ENCODE peak calls at places on chromosomes 16 and 17, in five cellular contexts. A, L, J, F and H are unnamed samples.

GRCh38 chr16:55822280-55822810 is 10.6 kb downstream of the CES1 start:
- DNase-seq in L (no peak), J (no peak), A (no peak), F (no peak), H (no peak)

GRCh38 chr17:74760404-74761105 is 12.1 kb downstream of the NHERF1 start:
- DNase-seq in A (peak), J (no peak), F (no peak), L (no peak), H (no peak)

GRCh38 chr17:50841949-50842354 is 6.6 kb downstream of the WFIKKN2 start:
- DNase-seq in J (peak), L (peak), F (no peak), A (peak), H (peak)

GRCh38 chr17:48767263-48767774 is 38.8 kb upstream of the HOXB13 start:
- DNase-seq in L (peak), A (no peak), J (no peak), F (no peak), H (no peak)

GRCh38 chr16:89957214-89957785 is 8.7 kb downstream of the DEF8 start:
- DNase-seq in F (no peak), L (no peak), J (no peak), A (no peak), H (no peak)

GRCh38 chr16:74990832-74991231 is 5.9 kb upstream of the WDR59 start:
- DNase-seq in J (peak), F (no peak), A (no peak), L (no peak), H (no peak)

GRCh38 chr17:10031102-10031501 is 126.0 kb upstream of the RCVRN start:
- DNase-seq in J (no peak), A (no peak), F (no peak), L (no peak), H (no peak)

GRCh38 chr17:50177983-50178834 is 12.4 kb downstream of the SGCA start:
- DNase-seq in J (peak), F (no peak), A (peak), L (peak), H (peak)

GRCh38 chr17:75876190-75876937 is 2.0 kb downstream of the TRIM47 start:
- DNase-seq in J (peak), F (no peak), L (peak), A (peak), H (peak)

GRCh38 chr17:60039509-60040442 is 38.9 kb downstream of the HEATR6 start:
- DNase-seq in F (no peak), J (no peak), L (no peak), A (no peak), H (no peak)

GRCh38 chr16:58938856-58939255 is 204.7 kb upstream of the GOT2 start:
- DNase-seq in A (no peak), J (no peak), F (no peak), L (no peak), H (no peak)

GRCh38 chr17:55726440-55726839 is 3.8 kb upstream of the TMEM100 start:
- DNase-seq in L (peak), F (no peak), A (peak), J (no peak), H (no peak)

GRCh38 chr17:73064084-73064938 is 28.2 kb downstream of the SLC39A11 start:
- DNase-seq in F (no peak), A (no peak), J (no peak), L (no peak), H (no peak)

GRCh38 chr16:78503501-78504110 is 404.2 kb downstream of the WWOX start:
- DNase-seq in F (no peak), L (peak), J (no peak), A (peak), H (no peak)

GRCh38 chr17:67151717-67152116 is 93.3 kb downstream of the HELZ start:
- DNase-seq in J (no peak), F (no peak), A (peak), L (peak), H (no peak)

GRCh38 chr17:44911133-44912001 is 3.9 kb downstream of the GFAP start:
- DNase-seq in F (no peak), L (peak), A (no peak), J (peak), H (peak)

GRCh38 chr16:17348042-17348783 is 122.5 kb downstream of the XYLT1 start:
- DNase-seq in J (no peak), F (no peak), L (no peak), A (no peak), H (no peak)

GRCh38 chr16:17347624-17348023 is 123.1 kb downstream of the XYLT1 start:
- DNase-seq in J (no peak), A (no peak), F (no peak), L (no peak), H (no peak)

GRCh38 chr16:17345043-17345442 is 125.7 kb downstream of the XYLT1 start:
- DNase-seq in F (no peak), L (no peak), J (no peak), A (no peak), H (no peak)

GRCh38 chr16:17346774-17347569 is 123.8 kb downstream of the XYLT1 start:
- DNase-seq in L (no peak), A (no peak), F (no peak), J (no peak), H (no peak)

GRCh38 chr16:17346441-17346773 is 124.4 kb downstream of the XYLT1 start:
- DNase-seq in F (no peak), A (no peak), J (no peak), L (no peak), H (no peak)
- H3K27ac ChIP-seq in F (peak), A (no peak), J (no peak), L (no peak), H (no peak)

GRCh38 chr17:29197516-29198272 is 17.5 kb upstream of the MYO18A start:
- DNase-seq in L (no peak), F (no peak), J (no peak), A (no peak), H (no peak)
- H3K27ac ChIP-seq in L (no peak), F (no peak), J (no peak), A (no peak), H (no peak)

GRCh38 chr16:69619514-69619913 is 53.7 kb downstream of the NFAT5 start:
- DNase-seq in J (no peak), A (no peak), F (no peak), L (no peak), H (no peak)
- H3K27ac ChIP-seq in J (no peak), A (no peak), F (peak), L (no peak), H (no peak)

DNA sequence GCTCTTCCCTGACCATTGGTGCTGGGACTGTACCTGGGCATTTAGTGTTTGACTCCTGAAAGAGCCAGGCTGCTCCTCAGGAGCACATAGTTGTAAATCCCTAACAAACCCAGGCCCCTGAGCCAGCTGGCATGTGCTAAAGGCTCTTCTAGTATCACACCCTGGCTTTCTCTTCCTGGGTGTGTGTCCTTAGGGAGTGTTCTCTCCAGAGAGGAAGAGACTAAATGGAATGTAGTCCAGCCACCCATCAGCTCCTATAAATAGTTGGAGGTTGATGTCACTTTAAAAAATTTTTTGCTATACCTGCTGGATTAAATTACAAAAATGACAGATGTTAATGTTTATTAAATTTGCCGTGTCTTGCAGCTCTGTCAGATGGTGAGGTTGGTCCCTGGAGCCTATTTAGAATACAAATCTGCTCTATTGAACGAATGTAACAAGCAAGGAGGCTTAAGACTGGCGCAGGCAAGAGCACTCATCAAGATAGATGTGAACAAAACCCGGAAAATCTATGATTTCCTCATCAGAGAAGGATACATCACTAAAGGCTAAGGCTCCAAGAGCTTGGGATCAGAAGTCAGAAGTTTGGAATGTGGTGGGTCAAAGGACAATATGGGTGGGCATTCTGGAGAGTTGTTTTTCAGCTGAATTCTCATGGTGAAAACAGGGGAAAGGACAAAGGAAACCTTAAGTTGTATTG is 13.1 kb upstream of the DUSP14 start:
- DNase-seq in A (peak), J (no peak), L (peak), F (no peak), H (no peak)
- H3K27ac ChIP-seq in A (peak), J (no peak), L (peak), F (peak), H (no peak)

GRCh38 chr16:53827741-53828140 is 123.8 kb downstream of the FTO start:
- DNase-seq in L (no peak), J (no peak), F (no peak), A (no peak), H (no peak)
- H3K27ac ChIP-seq in L (no peak), J (no peak), F (no peak), A (no peak), H (no peak)

DNA sequence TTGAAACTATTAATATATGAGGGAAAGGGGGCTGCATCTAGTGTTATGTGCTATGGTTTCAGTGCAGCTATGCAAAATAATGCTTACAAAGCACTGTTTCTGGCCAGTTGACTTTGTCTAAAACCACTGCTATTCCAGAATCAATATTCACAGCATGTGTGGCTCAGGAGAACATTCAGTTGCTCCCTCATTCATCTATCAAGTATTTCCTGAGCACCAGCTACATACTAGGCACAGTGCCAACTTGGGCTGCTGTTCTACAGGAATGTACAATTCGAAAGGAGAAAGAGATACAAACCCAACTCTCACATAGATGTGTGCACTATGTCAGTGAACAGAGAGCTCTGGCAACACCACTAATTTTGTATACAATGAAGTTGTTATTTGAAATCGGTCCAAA is 183.0 kb downstream of the PHKB start:
- DNase-seq in F (no peak), L (peak), J (no peak), A (peak), H (no peak)
- H3K27ac ChIP-seq in F (no peak), L (no peak), J (no peak), A (no peak), H (no peak)

DNA sequence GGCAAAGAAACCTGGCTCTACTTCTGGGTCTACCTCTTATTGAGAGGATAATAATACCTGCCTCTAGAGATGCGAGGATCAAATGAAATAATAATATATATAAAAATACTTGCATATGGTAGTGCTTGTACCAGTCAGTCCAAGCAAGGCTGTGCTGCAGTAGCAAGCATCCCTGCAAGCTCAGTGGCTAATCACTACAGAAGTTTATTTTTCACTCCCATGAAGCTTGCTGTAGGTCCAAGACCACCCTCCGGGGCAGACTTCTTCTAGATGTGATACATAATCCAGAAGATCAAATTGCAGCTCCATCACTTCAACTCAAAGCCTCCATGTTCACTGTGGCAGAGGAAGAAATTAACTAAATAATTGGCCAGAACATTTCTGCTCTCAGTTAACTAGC is 48.9 kb upstream of the NKD1 start:
- DNase-seq in J (no peak), L (no peak), A (no peak), F (no peak), H (no peak)
- H3K27ac ChIP-seq in J (no peak), L (no peak), A (no peak), F (peak), H (no peak)

GRCh38 chr17:6797718-6798351 is 21.8 kb downstream of the FBXO39 start:
- DNase-seq in L (peak), A (no peak), J (no peak), F (no peak), H (no peak)
- H3K27ac ChIP-seq in L (peak), A (no peak), J (no peak), F (no peak), H (no peak)

GRCh38 chr17:57852955-57853328 is 3.1 kb upstream of the MRPS23 start:
- DNase-seq in L (no peak), J (no peak), A (no peak), F (no peak), H (no peak)

GRCh38 chr17:57856792-57857620 is 7.2 kb upstream of the MRPS23 start:
- DNase-seq in L (no peak), A (no peak), J (no peak), F (peak), H (no peak)

GRCh38 chr17:57852041-57852954 is 2.5 kb upstream of the MRPS23 start:
- DNase-seq in J (no peak), L (no peak), F (peak), A (no peak), H (no peak)

GRCh38 chr17:57853695-57854094 is 3.9 kb upstream of the MRPS23 start:
- DNase-seq in L (no peak), J (no peak), F (peak), A (no peak), H (no peak)

DNA sequence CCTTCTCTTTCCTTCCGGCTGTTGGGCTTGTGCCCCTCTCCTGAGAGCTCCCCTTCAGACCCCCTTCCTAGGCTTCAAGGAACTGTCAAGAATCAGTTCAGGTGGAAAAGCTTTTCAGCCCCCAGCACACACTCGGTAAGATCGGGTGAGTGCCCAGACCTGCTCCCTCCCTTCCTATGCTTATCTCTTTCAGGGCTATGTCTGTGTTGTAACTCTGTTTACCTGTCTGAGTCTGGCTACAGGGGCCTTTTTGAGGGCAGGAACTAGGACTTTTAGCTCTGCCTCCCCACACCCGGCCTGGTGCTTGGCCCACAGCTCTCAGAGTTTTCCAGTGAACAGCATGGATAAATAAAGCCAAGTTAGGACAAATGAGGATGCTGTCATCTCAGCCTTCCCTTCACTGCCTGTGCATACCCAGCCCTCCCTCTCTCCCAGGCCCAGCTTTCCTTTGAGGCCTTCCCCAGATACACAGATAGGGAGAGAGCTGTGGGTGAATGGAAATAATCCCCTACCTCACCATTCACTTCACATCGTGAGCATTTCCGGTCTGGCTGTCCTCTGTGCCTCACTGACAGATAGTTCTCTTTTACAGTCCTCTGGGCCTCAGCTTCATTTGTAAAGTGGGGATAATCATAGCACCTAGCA is 5.7 kb upstream of the MRPS23 start:
- DNase-seq in F (peak), A (no peak), J (no peak), L (no peak), H (no peak)
- H3K27ac ChIP-seq in F (no peak), A (no peak), J (no peak), L (no peak), H (no peak)